ENCODE peak calls at places on chromosomes 12 and 14, in nine cellular contexts. One of them, this sample, is unnamed.

GRCh38 chr14:81551471-81551870 is 17.8 kb upstream of the SEL1L start:
- DNase-seq in esophagus squamous epithelium: no peak
- DNase-seq in heart left ventricle: no peak
- DNase-seq in right lobe of liver: no peak
- DNase-seq in HCT116: no peak
- DNase-seq in sigmoid colon: no peak
- DNase-seq in NB4: no peak
- DNase-seq in suprapubic skin: no peak
- DNase-seq in lower leg skin: no peak
- DNase-seq in this sample: no peak

GRCh38 chr14:77746064-77746463 is 14.9 kb downstream of the SNW1 start:
- DNase-seq in esophagus squamous epithelium: no peak
- DNase-seq in heart left ventricle: no peak
- DNase-seq in right lobe of liver: no peak
- DNase-seq in HCT116: no peak
- DNase-seq in sigmoid colon: no peak
- DNase-seq in NB4: no peak
- DNase-seq in suprapubic skin: no peak
- DNase-seq in lower leg skin: no peak
- DNase-seq in this sample: no peak

GRCh38 chr12:7269273-7269672 is 34.6 kb upstream of the ACSM4 start:
- DNase-seq in esophagus squamous epithelium: no peak
- DNase-seq in heart left ventricle: no peak
- DNase-seq in right lobe of liver: no peak
- DNase-seq in HCT116: no peak
- DNase-seq in sigmoid colon: no peak
- DNase-seq in NB4: no peak
- DNase-seq in suprapubic skin: no peak
- DNase-seq in lower leg skin: no peak
- DNase-seq in this sample: no peak

GRCh38 chr12:88242161-88242925 is 100.2 kb downstream of the TMTC3 start:
- DNase-seq in esophagus squamous epithelium: no peak
- DNase-seq in heart left ventricle: peak; percentile 40
- DNase-seq in right lobe of liver: no peak
- DNase-seq in HCT116: peak; percentile 87
- DNase-seq in sigmoid colon: peak; percentile 71
- DNase-seq in NB4: no peak
- DNase-seq in suprapubic skin: no peak
- DNase-seq in lower leg skin: no peak
- DNase-seq in this sample: no peak

GRCh38 chr14:100305446-100306255 is 593 bp downstream of the SLC25A29 start:
- DNase-seq in esophagus squamous epithelium: no peak
- DNase-seq in heart left ventricle: no peak
- DNase-seq in right lobe of liver: peak; percentile 56
- DNase-seq in HCT116: no peak
- DNase-seq in sigmoid colon: peak; percentile 76
- DNase-seq in NB4: peak; percentile 79
- DNase-seq in suprapubic skin: no peak
- DNase-seq in lower leg skin: peak; percentile 92
- DNase-seq in this sample: peak; percentile 90

GRCh38 chr12:28814246-28814645 is 334.8 kb upstream of the FAR2 start:
- DNase-seq in esophagus squamous epithelium: no peak
- DNase-seq in heart left ventricle: no peak
- DNase-seq in right lobe of liver: no peak
- DNase-seq in HCT116: no peak
- DNase-seq in sigmoid colon: no peak
- DNase-seq in NB4: no peak
- DNase-seq in suprapubic skin: no peak
- DNase-seq in lower leg skin: no peak
- DNase-seq in this sample: peak; percentile 41

GRCh38 chr12:1993341-1993740 is 10.9 kb downstream of the DCP1B start:
- DNase-seq in esophagus squamous epithelium: no peak
- DNase-seq in heart left ventricle: no peak
- DNase-seq in right lobe of liver: no peak
- DNase-seq in HCT116: peak; percentile 64
- DNase-seq in sigmoid colon: no peak
- DNase-seq in NB4: peak; percentile 57
- DNase-seq in suprapubic skin: no peak
- DNase-seq in lower leg skin: no peak
- DNase-seq in this sample: no peak

GRCh38 chr14:101947577-101947903 is 16.8 kb upstream of the DYNC1H1 start:
- DNase-seq in esophagus squamous epithelium: no peak
- DNase-seq in heart left ventricle: no peak
- DNase-seq in right lobe of liver: no peak
- DNase-seq in HCT116: no peak
- DNase-seq in sigmoid colon: no peak
- DNase-seq in NB4: no peak
- DNase-seq in suprapubic skin: no peak
- DNase-seq in lower leg skin: no peak
- DNase-seq in this sample: no peak

DNA sequence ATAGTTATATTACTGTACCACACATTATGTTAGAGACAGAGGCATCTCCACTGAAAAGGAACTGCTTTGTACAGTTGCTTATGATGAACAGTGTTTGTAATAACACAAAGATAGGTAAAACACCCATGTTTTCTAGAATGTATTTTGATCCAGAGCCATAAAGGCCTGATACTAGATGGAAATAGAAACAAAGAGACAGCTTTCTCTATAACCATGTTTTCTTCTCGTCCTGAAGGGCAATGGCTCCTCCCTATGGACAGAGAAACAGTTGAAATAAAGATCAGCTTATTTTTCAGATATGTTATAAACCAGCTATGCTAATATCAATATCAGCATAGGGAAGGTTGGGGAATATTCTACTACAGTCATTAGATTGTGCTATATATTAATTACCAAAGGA is 109.2 kb downstream of the ATXN7L3B start:
- DNase-seq in esophagus squamous epithelium: no peak
- DNase-seq in heart left ventricle: no peak
- DNase-seq in right lobe of liver: no peak
- DNase-seq in HCT116: peak; percentile 37
- DNase-seq in sigmoid colon: no peak
- DNase-seq in NB4: no peak
- DNase-seq in suprapubic skin: no peak
- DNase-seq in lower leg skin: no peak
- DNase-seq in this sample: no peak
- TF ChIP-seq CTCF in esophagus squamous epithelium: no peak
- TF ChIP-seq CTCF in heart left ventricle: no peak
- TF ChIP-seq CTCF in right lobe of liver: no peak
- TF ChIP-seq CTCF in HCT116: peak; percentile 57
- TF ChIP-seq CTCF in sigmoid colon: no peak
- TF ChIP-seq CTCF in NB4: no peak
- TF ChIP-seq CTCF in suprapubic skin: no peak
- TF ChIP-seq CTCF in lower leg skin: no peak
- TF ChIP-seq CTCF in this sample: no peak

GRCh38 chr12:106780010-106780625 is 5.6 kb downstream of the RIC8B start:
- DNase-seq in esophagus squamous epithelium: no peak
- DNase-seq in heart left ventricle: no peak
- DNase-seq in right lobe of liver: no peak
- DNase-seq in HCT116: no peak
- DNase-seq in sigmoid colon: no peak
- DNase-seq in NB4: no peak
- DNase-seq in suprapubic skin: no peak
- DNase-seq in lower leg skin: no peak
- DNase-seq in this sample: no peak

GRCh38 chr12:106776897-106777296 is 2.4 kb downstream of the RIC8B start:
- DNase-seq in esophagus squamous epithelium: no peak
- DNase-seq in heart left ventricle: no peak
- DNase-seq in right lobe of liver: no peak
- DNase-seq in HCT116: no peak
- DNase-seq in sigmoid colon: no peak
- DNase-seq in NB4: no peak
- DNase-seq in suprapubic skin: no peak
- DNase-seq in lower leg skin: no peak
- DNase-seq in this sample: no peak

GRCh38 chr12:106783515-106783914 is 9.0 kb downstream of the RIC8B start:
- DNase-seq in esophagus squamous epithelium: no peak
- DNase-seq in heart left ventricle: no peak
- DNase-seq in right lobe of liver: no peak
- DNase-seq in HCT116: no peak
- DNase-seq in sigmoid colon: no peak
- DNase-seq in NB4: no peak
- DNase-seq in suprapubic skin: no peak
- DNase-seq in lower leg skin: no peak
- DNase-seq in this sample: no peak

DNA sequence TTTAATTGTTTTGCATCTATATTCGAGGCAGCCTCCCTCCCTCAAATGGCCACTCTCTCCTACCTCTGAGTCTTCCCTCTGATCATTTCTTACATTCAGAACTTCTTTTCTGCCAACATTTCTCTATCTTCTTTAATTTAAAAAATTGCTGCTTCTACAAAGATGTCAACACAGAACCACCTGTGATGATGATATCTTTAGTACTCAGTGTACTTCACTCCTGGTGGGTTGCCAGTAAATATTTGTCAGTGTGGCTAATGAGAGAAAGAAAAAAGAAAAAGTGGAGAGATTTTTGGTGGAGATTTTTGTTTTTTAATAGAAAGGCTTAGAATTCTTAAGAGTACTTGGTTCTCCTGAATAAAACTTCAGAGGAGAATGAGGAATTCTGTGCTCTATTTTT is 8.1 kb downstream of the RIC8B start:
- DNase-seq in esophagus squamous epithelium: no peak
- DNase-seq in heart left ventricle: no peak
- DNase-seq in right lobe of liver: no peak
- DNase-seq in HCT116: no peak
- DNase-seq in sigmoid colon: no peak
- DNase-seq in NB4: no peak
- DNase-seq in suprapubic skin: no peak
- DNase-seq in lower leg skin: no peak
- DNase-seq in this sample: no peak
- TF ChIP-seq POLR2A in esophagus squamous epithelium: no peak
- TF ChIP-seq POLR2A in heart left ventricle: no peak
- TF ChIP-seq POLR2A in right lobe of liver: no peak
- TF ChIP-seq POLR2A in HCT116: no peak
- TF ChIP-seq POLR2A in sigmoid colon: no peak
- TF ChIP-seq POLR2A in NB4: no peak
- TF ChIP-seq POLR2A in suprapubic skin: no peak
- TF ChIP-seq POLR2A in lower leg skin: no peak
- TF ChIP-seq POLR2A in this sample: no peak

DNA sequence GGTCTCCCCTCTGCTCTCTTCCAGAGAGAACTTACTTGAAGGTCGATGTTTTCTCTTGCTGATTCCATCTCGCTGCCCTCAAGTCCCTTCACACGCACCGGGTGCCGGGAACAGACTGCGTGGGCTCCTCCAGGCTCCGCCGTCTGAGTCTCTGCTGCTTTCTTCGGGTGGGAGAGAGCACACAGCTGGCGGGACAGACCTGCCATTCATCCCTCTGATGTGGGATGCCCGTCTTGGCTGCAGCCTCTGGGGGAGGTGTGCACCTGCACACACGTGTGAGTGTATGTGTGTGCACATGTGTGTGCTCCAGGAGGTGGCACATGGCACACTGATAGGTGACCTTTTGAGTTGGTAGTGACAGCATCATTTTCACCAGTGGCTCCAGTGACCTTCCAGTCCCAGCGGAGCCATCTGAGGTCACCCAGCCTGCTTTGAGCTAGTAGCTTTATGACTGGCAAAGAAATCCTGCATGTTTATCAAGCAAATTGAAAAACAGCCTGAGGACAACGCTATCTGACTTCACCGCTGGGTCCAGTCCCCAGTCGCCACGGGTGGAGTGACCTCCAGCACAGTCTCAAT is at the start of gene NINJ2:
- DNase-seq in esophagus squamous epithelium: no peak
- DNase-seq in heart left ventricle: peak; percentile 43
- DNase-seq in right lobe of liver: no peak
- DNase-seq in HCT116: no peak
- DNase-seq in sigmoid colon: no peak
- DNase-seq in NB4: no peak
- DNase-seq in suprapubic skin: no peak
- DNase-seq in lower leg skin: peak; percentile 82
- DNase-seq in this sample: no peak
- H3K4me3 ChIP-seq in esophagus squamous epithelium: peak within 1 kb of the TSS; percentile 55
- H3K4me3 ChIP-seq in heart left ventricle: peak within 1 kb of the TSS; percentile 50
- H3K4me3 ChIP-seq in right lobe of liver: no peak within 1 kb of the TSS
- H3K4me3 ChIP-seq in HCT116: no peak within 1 kb of the TSS
- H3K4me3 ChIP-seq in sigmoid colon: peak within 1 kb of the TSS; percentile 29
- H3K4me3 ChIP-seq in NB4: peak within 1 kb of the TSS; percentile 30
- H3K4me3 ChIP-seq in suprapubic skin: peak within 1 kb of the TSS; percentile 8
- H3K4me3 ChIP-seq in lower leg skin: no peak within 1 kb of the TSS
- H3K4me3 ChIP-seq in this sample: no peak within 1 kb of the TSS

GRCh38 chr12:76876696-76877229 is 2.1 kb downstream of the CSRP2 start:
- DNase-seq in esophagus squamous epithelium: no peak
- DNase-seq in heart left ventricle: no peak
- DNase-seq in right lobe of liver: no peak
- DNase-seq in HCT116: no peak
- DNase-seq in sigmoid colon: no peak
- DNase-seq in NB4: no peak
- DNase-seq in suprapubic skin: no peak
- DNase-seq in lower leg skin: no peak
- DNase-seq in this sample: no peak

GRCh38 chr12:76878899-76879709 is at the start of gene CSRP2:
- DNase-seq in esophagus squamous epithelium: peak; percentile 8
- DNase-seq in heart left ventricle: peak; percentile 93
- DNase-seq in right lobe of liver: peak; percentile 94
- DNase-seq in HCT116: peak; percentile 75
- DNase-seq in sigmoid colon: peak; percentile 93
- DNase-seq in NB4: peak; percentile 74
- DNase-seq in suprapubic skin: peak; percentile 93
- DNase-seq in lower leg skin: peak; percentile 97
- DNase-seq in this sample: peak; percentile 90

GRCh38 chr12:76880156-76881023 is 1.6 kb upstream of the CSRP2 start:
- DNase-seq in esophagus squamous epithelium: no peak
- DNase-seq in heart left ventricle: no peak
- DNase-seq in right lobe of liver: no peak
- DNase-seq in HCT116: no peak
- DNase-seq in sigmoid colon: no peak
- DNase-seq in NB4: no peak
- DNase-seq in suprapubic skin: no peak
- DNase-seq in lower leg skin: no peak
- DNase-seq in this sample: no peak

GRCh38 chr12:76879710-76880025 is 849 bp upstream of the CSRP2 start:
- DNase-seq in esophagus squamous epithelium: no peak
- DNase-seq in heart left ventricle: no peak
- DNase-seq in right lobe of liver: no peak
- DNase-seq in HCT116: no peak
- DNase-seq in sigmoid colon: no peak
- DNase-seq in NB4: no peak
- DNase-seq in suprapubic skin: no peak
- DNase-seq in lower leg skin: peak; percentile 87
- DNase-seq in this sample: no peak

DNA sequence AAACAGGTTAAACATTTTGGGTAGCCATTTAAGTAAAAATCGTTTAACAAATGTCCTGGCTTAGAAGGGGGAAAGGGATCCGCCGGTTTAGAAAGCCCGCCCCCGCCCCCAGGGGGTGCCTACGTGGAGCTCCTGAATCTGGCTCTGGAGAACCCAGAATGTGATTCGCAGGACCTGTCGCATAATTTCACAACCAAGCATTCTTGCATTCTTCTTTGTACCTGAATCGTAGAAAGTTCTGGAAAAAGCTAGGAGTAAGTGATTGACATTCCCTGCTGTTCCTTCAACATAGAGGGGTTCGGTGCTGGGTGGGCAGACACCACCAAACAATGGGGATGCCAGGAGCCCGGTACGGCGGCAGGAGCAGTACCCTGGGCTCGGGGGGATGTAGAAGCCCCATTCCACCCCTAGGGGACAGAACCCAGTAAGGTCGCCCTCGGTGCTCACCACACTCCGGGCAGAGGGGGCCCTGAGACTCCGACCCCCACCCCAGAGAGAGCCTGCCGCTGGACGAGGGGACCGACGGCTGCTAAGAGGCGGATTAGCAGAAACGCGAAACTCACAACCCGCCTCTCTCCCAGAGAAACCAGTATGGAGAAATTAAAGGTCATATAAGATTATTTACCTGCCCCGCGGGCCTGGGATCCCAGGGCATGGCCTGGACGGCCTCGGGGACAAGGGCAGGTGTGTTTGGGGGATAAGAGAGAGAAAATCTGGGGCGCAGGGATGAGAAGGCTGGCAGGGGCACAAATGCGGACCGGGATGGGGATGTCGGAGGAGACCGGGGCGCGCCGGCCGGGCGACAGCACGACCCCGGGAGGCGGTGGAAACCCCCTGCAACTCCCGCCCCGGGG is 547 bp downstream of the CSRP2 start:
- DNase-seq in esophagus squamous epithelium: no peak
- DNase-seq in heart left ventricle: no peak
- DNase-seq in right lobe of liver: peak; percentile 42
- DNase-seq in HCT116: peak; percentile 15
- DNase-seq in sigmoid colon: no peak
- DNase-seq in NB4: peak; percentile 11
- DNase-seq in suprapubic skin: peak; percentile 70
- DNase-seq in lower leg skin: peak; percentile 84
- DNase-seq in this sample: no peak
- TF ChIP-seq CTCF in esophagus squamous epithelium: no peak
- TF ChIP-seq CTCF in heart left ventricle: no peak
- TF ChIP-seq CTCF in right lobe of liver: peak; percentile 15
- TF ChIP-seq CTCF in HCT116: peak; percentile 36
- TF ChIP-seq CTCF in sigmoid colon: no peak
- TF ChIP-seq CTCF in NB4: no peak
- TF ChIP-seq CTCF in suprapubic skin: no peak
- TF ChIP-seq CTCF in lower leg skin: no peak
- TF ChIP-seq CTCF in this sample: no peak